ENCODE peak calls at places on chromosomes 13 and 19, in seven cellular contexts. I, Z, H, R, N, D and E are unnamed samples.

GRCh38 chr13:20939662-20940061 is 37.1 kb upstream of the XPO4 start:
- DNase-seq in I (no peak), Z (peak), H (no peak), R (no peak), N (no peak), D (no peak), E (no peak)

GRCh38 chr13:33262069-33262487 is 23.5 kb downstream of the STARD13 start:
- DNase-seq in I (no peak), Z (no peak), H (no peak), R (peak), N (peak), D (peak), E (no peak)

GRCh38 chr13:63737418-63737817 is 2321.8 kb upstream of the PCDH20 start:
- DNase-seq in I (no peak), Z (no peak), H (no peak), R (no peak), N (no peak), D (no peak), E (no peak)

GRCh38 chr13:51562011-51562671 is 22.1 kb upstream of the WDFY2 start:
- DNase-seq in I (no peak), Z (no peak), H (no peak), R (no peak), N (no peak), D (no peak), E (peak)

GRCh38 chr13:90154311-90154960 is 1193.1 kb upstream of the MIR17HG start:
- DNase-seq in I (no peak), Z (no peak), H (no peak), R (no peak), N (peak), D (no peak), E (no peak)

GRCh38 chr19:16436780-16437179 is 35.0 kb downstream of the EPS15L1 start:
- DNase-seq in I (peak), Z (no peak), H (no peak), R (no peak), N (no peak), D (no peak), E (no peak)

GRCh38 chr13:40386586-40386985 is 279.9 kb downstream of the FOXO1 start:
- DNase-seq in I (no peak), Z (no peak), H (no peak), R (no peak), N (peak), D (no peak), E (no peak)

GRCh38 chr19:13717194-13717643 is 47.1 kb upstream of the MRI1 start:
- DNase-seq in I (no peak), Z (no peak), H (no peak), R (no peak), N (no peak), D (no peak), E (no peak)

GRCh38 chr13:74206855-74207254 is 72.7 kb upstream of the KLF12 start:
- DNase-seq in I (no peak), Z (no peak), H (no peak), R (no peak), N (no peak), D (no peak), E (no peak)

GRCh38 chr13:72255908-72256307 is 388.9 kb upstream of the DACH1 start:
- DNase-seq in I (peak), Z (no peak), H (peak), R (peak), N (peak), D (peak), E (peak)

GRCh38 chr13:113559901-113560644 is 24.5 kb upstream of the TFDP1 start:
- DNase-seq in I (no peak), Z (no peak), H (no peak), R (no peak), N (no peak), D (no peak), E (no peak)

GRCh38 chr19:10270180-10270615 is 722 bp upstream of the ICAM1 start:
- DNase-seq in I (peak), Z (peak), H (peak), R (no peak), N (no peak), D (peak), E (peak)

GRCh38 chr13:113493315-113493951 is 2.9 kb upstream of the DCUN1D2 start:
- DNase-seq in I (peak), Z (no peak), H (peak), R (peak), N (peak), D (no peak), E (peak)

GRCh38 chr19:44738161-44738535 is 10.4 kb upstream of the BCL3 start:
- DNase-seq in I (no peak), Z (no peak), H (no peak), R (no peak), N (no peak), D (no peak), E (no peak)
- H3K4me3 ChIP-seq in I (no peak), Z (no peak), H (no peak), R (no peak), N (no peak), D (no peak), E (no peak)

GRCh38 chr19:4971816-4972495 is 3.0 kb downstream of the KDM4B start:
- DNase-seq in I (no peak), Z (no peak), H (no peak), R (no peak), N (no peak), D (no peak), E (no peak)
- H3K4me3 ChIP-seq in I (peak), Z (no peak), H (no peak), R (no peak), N (peak), D (no peak), E (no peak)

GRCh38 chr13:109332501-109333499 is 453.6 kb downstream of the IRS2 start:
- DNase-seq in I (no peak), Z (no peak), H (no peak), R (no peak), N (no peak), D (peak), E (no peak)
- H3K4me3 ChIP-seq in I (no peak), Z (no peak), H (no peak), R (no peak), N (no peak), D (no peak), E (no peak)

GRCh38 chr19:29759359-29759758 is 44.3 kb upstream of the C19orf12 start:
- DNase-seq in I (no peak), Z (no peak), H (no peak), R (no peak), N (no peak), D (no peak), E (no peak)

GRCh38 chr19:29764322-29764721 is 47.5 kb upstream of the CCNE1 start:
- DNase-seq in I (no peak), Z (no peak), H (no peak), R (no peak), N (no peak), D (no peak), E (no peak)

GRCh38 chr19:29758863-29759262 is 43.8 kb upstream of the C19orf12 start:
- DNase-seq in I (no peak), Z (no peak), H (no peak), R (no peak), N (no peak), D (no peak), E (no peak)

GRCh38 chr19:29760752-29761502 is 45.9 kb upstream of the C19orf12 start:
- DNase-seq in I (no peak), Z (no peak), H (no peak), R (no peak), N (no peak), D (peak), E (no peak)

DNA sequence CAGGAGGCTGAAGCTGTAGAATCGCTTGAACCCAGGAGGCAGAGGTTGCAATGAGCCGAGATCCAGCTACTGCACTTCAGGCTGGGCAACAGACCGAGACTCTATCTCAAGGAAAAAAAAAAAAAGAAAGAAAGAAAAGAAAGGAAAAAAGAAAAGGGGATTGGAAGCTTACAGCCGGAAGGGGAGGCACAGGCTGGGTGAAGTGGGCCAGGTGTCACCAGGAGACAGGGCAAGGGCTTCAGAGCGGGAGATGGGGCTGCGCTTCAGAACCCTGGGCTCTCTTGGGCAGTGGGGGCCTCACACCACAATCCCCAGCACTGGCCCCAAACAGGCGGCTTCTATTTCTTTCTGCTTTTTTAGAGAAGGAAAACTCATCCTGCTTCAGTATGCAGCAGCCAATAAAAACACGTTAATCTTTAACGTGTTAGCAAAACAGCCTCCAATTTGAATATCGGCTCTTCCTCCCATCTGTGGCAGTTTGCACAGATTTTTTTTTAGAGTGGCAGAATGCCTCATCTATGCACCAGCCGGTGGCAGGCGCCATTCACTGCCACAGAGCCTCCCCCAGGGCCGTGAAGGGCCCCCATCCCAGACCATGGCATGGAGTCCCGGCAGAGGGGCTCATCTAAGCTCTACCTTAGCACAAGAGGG is 46.6 kb upstream of the C19orf12 start:
- DNase-seq in I (no peak), Z (no peak), H (no peak), R (no peak), N (no peak), D (peak), E (no peak)
- H3K4me3 ChIP-seq in I (no peak), Z (no peak), H (no peak), R (no peak), N (no peak), D (peak), E (no peak)

GRCh38 chr19:47274891-47275865 is 493 bp downstream of the INAFM1 start:
- DNase-seq in I (peak), Z (peak), H (peak), R (no peak), N (no peak), D (peak), E (peak)
- H3K4me3 ChIP-seq in I (peak), Z (peak), H (peak), R (peak), N (peak), D (peak), E (no peak)

GRCh38 chr19:46621191-46622117 is 3.4 kb downstream of the PTGIR start:
- DNase-seq in I (no peak), Z (no peak), H (no peak), R (no peak), N (no peak), D (no peak), E (no peak)
- H3K4me3 ChIP-seq in I (no peak), Z (peak), H (no peak), R (no peak), N (no peak), D (no peak), E (no peak)

GRCh38 chr13:110455444-110455843 is 106.1 kb downstream of the RAB20 start:
- DNase-seq in I (no peak), Z (no peak), H (no peak), R (no peak), N (no peak), D (no peak), E (peak)

GRCh38 chr13:110456550-110456949 is 105.0 kb downstream of the RAB20 start:
- DNase-seq in I (no peak), Z (no peak), H (no peak), R (no peak), N (no peak), D (no peak), E (no peak)

GRCh38 chr13:110454956-110455355 is 106.6 kb downstream of the RAB20 start:
- DNase-seq in I (no peak), Z (peak), H (no peak), R (no peak), N (no peak), D (no peak), E (no peak)

GRCh38 chr13:110457361-110457760 is 104.2 kb downstream of the RAB20 start:
- DNase-seq in I (no peak), Z (no peak), H (no peak), R (no peak), N (no peak), D (no peak), E (peak)

DNA sequence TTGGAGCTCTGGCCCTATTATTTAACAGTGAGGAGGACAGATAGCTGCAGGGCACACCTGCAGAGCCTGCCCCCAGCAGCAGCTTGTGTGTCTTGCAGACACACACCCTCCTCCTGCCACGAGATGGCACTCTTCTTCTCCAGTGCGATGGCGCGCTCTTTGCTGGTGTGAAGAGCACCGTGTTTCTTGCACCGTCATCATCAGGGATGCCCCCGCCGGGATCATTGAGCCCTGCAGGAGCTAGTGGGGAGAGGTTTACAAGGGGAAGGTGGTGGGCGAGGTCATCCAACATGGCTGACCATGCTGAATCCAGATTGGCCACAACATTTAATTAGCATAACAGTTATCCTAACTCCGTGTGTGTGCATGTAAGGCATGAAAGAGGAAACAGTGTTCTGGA is 105.6 kb downstream of the RAB20 start:
- DNase-seq in I (peak), Z (peak), H (peak), R (peak), N (peak), D (peak), E (peak)
- H3K4me3 ChIP-seq in I (no peak), Z (no peak), H (no peak), R (no peak), N (no peak), D (no peak), E (no peak)

GRCh38 chr19:1254081-1254527 is 5.7 kb downstream of the MIDN start:
- DNase-seq in I (peak), Z (no peak), H (no peak), R (no peak), N (no peak), D (peak), E (no peak)

GRCh38 chr19:1251503-1252220 is 3.3 kb downstream of the MIDN start:
- DNase-seq in I (peak), Z (peak), H (no peak), R (peak), N (no peak), D (peak), E (peak)

GRCh38 chr19:1253514-1254080 is 5.2 kb downstream of the MIDN start:
- DNase-seq in I (peak), Z (no peak), H (no peak), R (peak), N (no peak), D (peak), E (no peak)

GRCh38 chr19:1252221-1252817 is 3.9 kb downstream of the MIDN start:
- DNase-seq in I (peak), Z (peak), H (peak), R (peak), N (peak), D (peak), E (peak)

GRCh38 chr19:1252818-1253513 is 4.6 kb downstream of the MIDN start:
- DNase-seq in I (peak), Z (peak), H (peak), R (peak), N (peak), D (peak), E (peak)
- H3K4me3 ChIP-seq in I (peak), Z (peak), H (peak), R (peak), N (peak), D (peak), E (no peak)